ENCODE peak calls at places on chromosomes 3 and 15, in five cellular contexts. T is IMR-90; L is HTR-8/SVneo; B is CD8-positive, alpha-beta memory T cell; Y is AG10803. I is an unnamed sample.
A peak's percentile ranks its signal among the peaks of the same experiment; 100 is the strongest.

GRCh38 chr3:145899229-145899628 is 261.8 kb downstream of the PLOD2 start:
- DNase-seq in T (no peak), L (no peak), B (no peak), Y (no peak), I (no peak)

GRCh38 chr3:127525373-127525772 is 65.2 kb downstream of the TPRA1 start:
- DNase-seq in T (peak; percentile 58), L (peak; percentile 83), B (no peak), Y (peak; percentile 17), I (peak; percentile 82)

GRCh38 chr15:79004336-79004735 is 59.5 kb upstream of the CTSH start:
- DNase-seq in T (peak; percentile 87), L (peak; percentile 90), B (no peak), Y (peak; percentile 59), I (peak; percentile 33)

GRCh38 chr3:179074656-179075055 is 3.0 kb upstream of the ZMAT3 start:
- DNase-seq in T (no peak), L (no peak), B (no peak), Y (no peak), I (no peak)

GRCh38 chr15:72227192-72227586 is 3.8 kb downstream of the PKM start:
- DNase-seq in T (peak; percentile 91), L (no peak), B (no peak), Y (peak; percentile 79), I (peak; percentile 79)

GRCh38 chr3:171055336-171056178 is 29.0 kb upstream of the SLC2A2 start:
- DNase-seq in T (peak; percentile 56), L (no peak), B (no peak), Y (peak; percentile 36), I (peak; percentile 50)

GRCh38 chr15:75508741-75509532 is 57.4 kb upstream of the SIN3A start:
- DNase-seq in T (peak; percentile 65), L (no peak), B (no peak), Y (peak; percentile 62), I (peak; percentile 53)

GRCh38 chr3:9770276-9770812 is 597 bp upstream of the CAMK1 start:
- DNase-seq in T (no peak), L (no peak), B (no peak), Y (peak; percentile 26), I (peak; percentile 88)

GRCh38 chr3:12991861-12992281 is 81.4 kb downstream of the IQSEC1 start:
- DNase-seq in T (no peak), L (no peak), B (no peak), Y (no peak), I (no peak)

I was measured in fibroblast of lung.